ENCODE peak calls at places on chromosomes 12 and 14, in six cellular contexts. U is Panc1, X is prostate gland, B is HCT116, M is breast epithelium, F is GM23338. I is an unnamed sample.

GRCh38 chr12:13342971-13343370 is 146.4 kb downstream of the EMP1 start:
- DNase-seq in X (no peak), B (no peak), M (no peak), F (no peak), U (no peak), I (no peak)

GRCh38 chr12:89129471-89129870 is 222.8 kb downstream of the DUSP6 start:
- DNase-seq in U (no peak), X (no peak), F (no peak), B (no peak), M (no peak), I (no peak)

GRCh38 chr12:98998697-98999299 is 353.7 kb downstream of the APAF1 start:
- DNase-seq in B (peak; percentile 12), X (no peak), U (peak; percentile 25), F (peak; percentile 71), M (no peak), I (no peak)

GRCh38 chr14:71539660-71540285 is 392.5 kb upstream of the RGS6 start:
- DNase-seq in B (no peak), M (no peak), U (no peak), F (no peak), X (no peak), I (no peak)

GRCh38 chr14:34629344-34629656 is 648 bp downstream of the SNX6 start:
- DNase-seq in F (no peak), B (no peak), M (no peak), U (no peak), X (no peak), I (no peak)

GRCh38 chr12:56188786-56189335 is 422 bp downstream of the SMARCC2 start:
- DNase-seq in M (no peak), F (peak; percentile 79), X (peak; percentile 13), U (no peak), B (no peak), I (no peak)

GRCh38 chr14:88667555-88668273 is 104.9 kb downstream of the ZC3H14 start:
- DNase-seq in X (peak; percentile 67), F (peak; percentile 89), B (peak; percentile 68), M (peak; percentile 22), U (peak; percentile 46), I (peak; percentile 49)

GRCh38 chr14:58138065-58138718 is 13.8 kb downstream of the ARMH4 start:
- DNase-seq in F (no peak), M (no peak), B (no peak), U (no peak), X (no peak), I (no peak)

GRCh38 chr14:49249022-49249421 is 337.2 kb downstream of the RPS29 start:
- DNase-seq in B (no peak), X (no peak), F (no peak), M (no peak), U (no peak), I (no peak)

GRCh38 chr14:77470192-77470870 is 12.4 kb downstream of the AHSA1 start:
- DNase-seq in U (no peak), X (peak; percentile 44), M (no peak), B (no peak), F (peak; percentile 31), I (peak; percentile 70)

GRCh38 chr12:45214739-45215418 is 1.0 kb upstream of the ANO6 start:
- DNase-seq in M (no peak), B (no peak), U (no peak), X (no peak), F (no peak), I (no peak)

GRCh38 chr14:105532735-105533141 is 6.4 kb downstream of the TMEM121 start:
- DNase-seq in B (no peak), F (peak; percentile 8), M (no peak), X (no peak), U (no peak), I (no peak)

GRCh38 chr12:84757978-84758377 is 154.6 kb downstream of the SLC6A15 start:
- DNase-seq in M (no peak), F (no peak), U (no peak), X (no peak), B (no peak), I (no peak)

GRCh38 chr12:100868487-100868886 is 73.9 kb downstream of the ANO4 start:
- DNase-seq in M (no peak), U (no peak), X (no peak), B (no peak), F (no peak), I (no peak)

GRCh38 chr12:81759215-81759991 is at the start of gene PPFIA2:
- DNase-seq in X (no peak), M (peak; percentile 19), U (no peak), B (no peak), F (peak; percentile 81), I (no peak)

GRCh38 chr14:61466249-61466904 is 145.0 kb downstream of the PRKCH start:
- DNase-seq in B (no peak), F (peak; percentile 79), X (no peak), M (no peak), U (no peak), I (peak; percentile 51)

GRCh38 chr14:99361596-99362220 is 89.7 kb upstream of the BCL11B start:
- DNase-seq in B (no peak), F (no peak), M (no peak), U (no peak), X (no peak), I (no peak)

GRCh38 chr12:7091171-7091570 is 1.1 kb downstream of the C1R start:
- DNase-seq in B (no peak), M (no peak), U (no peak), F (no peak), X (no peak), I (no peak)

GRCh38 chr12:7093486-7093885 is 1.2 kb upstream of the C1R start:
- DNase-seq in U (no peak), M (no peak), F (no peak), X (no peak), B (no peak), I (no peak)

GRCh38 chr12:7091660-7092228 is 501 bp downstream of the C1R start:
- DNase-seq in B (no peak), X (no peak), F (peak; percentile 7), M (no peak), U (no peak), I (peak; percentile 22)

GRCh38 chr12:7092986-7093460 is 778 bp upstream of the C1R start:
- DNase-seq in M (no peak), B (no peak), F (no peak), X (no peak), U (no peak), I (no peak)

DNA sequence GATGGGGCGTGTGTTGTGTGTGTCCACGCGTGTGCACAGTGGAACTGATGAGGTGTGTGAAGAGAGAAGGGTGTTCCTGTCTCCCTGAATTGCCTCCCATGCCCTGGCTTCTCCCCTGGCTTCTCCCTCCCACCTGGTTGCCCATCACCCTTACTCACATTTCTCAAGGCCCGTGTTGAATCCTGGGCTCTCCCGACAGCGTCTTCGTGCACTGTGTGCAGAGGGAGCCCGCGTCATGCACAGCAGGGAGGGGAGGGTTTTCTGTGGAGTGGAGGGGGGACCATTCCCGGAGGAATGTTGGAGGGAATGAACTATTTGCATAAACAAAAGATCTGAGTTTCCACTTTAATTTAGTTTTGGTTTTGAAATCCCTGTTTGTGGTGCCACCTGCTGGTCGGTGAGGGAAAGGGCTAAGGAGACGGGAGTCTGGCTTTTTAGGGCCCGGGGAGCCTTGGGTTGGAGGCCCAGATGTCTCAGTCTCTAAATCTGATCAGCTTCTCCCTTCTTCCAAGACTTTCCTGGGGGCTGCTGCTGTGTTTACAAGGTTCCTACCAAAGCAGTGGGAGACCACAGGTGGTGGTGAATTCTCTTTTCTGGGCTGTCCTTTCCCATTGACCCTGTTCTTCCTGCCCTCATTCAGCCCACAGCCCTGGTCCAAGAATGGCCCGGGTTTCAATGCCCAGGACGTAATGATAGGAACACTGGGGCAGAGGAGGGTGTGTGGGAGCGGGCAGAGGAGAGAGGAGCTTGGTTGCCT is at the start of gene C1R:
- DNase-seq in X (peak; percentile 55), F (peak; percentile 84), U (peak; percentile 24), M (peak; percentile 69), B (no peak), I (peak; percentile 79)
- TF ChIP-seq POLR2AphosphoS5 in X (peak; percentile 81), F (no peak), U (no peak), M (peak; percentile 86), B (no peak), I (peak; percentile 82)

GRCh38 chr12:57835366-57836288 is 10.9 kb downstream of the CTDSP2 start:
- DNase-seq in F (no peak), U (no peak), X (no peak), M (no peak), B (no peak), I (no peak)

GRCh38 chr12:57832966-57833365 is 13.6 kb downstream of the CTDSP2 start:
- DNase-seq in F (peak; percentile 22), U (no peak), M (no peak), X (no peak), B (no peak), I (no peak)

GRCh38 chr12:57833672-57834071 is 12.9 kb downstream of the CTDSP2 start:
- DNase-seq in M (no peak), U (no peak), X (no peak), B (no peak), F (no peak), I (no peak)

GRCh38 chr12:57836442-57837375 is 9.8 kb downstream of the CTDSP2 start:
- DNase-seq in U (no peak), B (no peak), X (peak; percentile 38), F (peak; percentile 84), M (peak; percentile 53), I (peak; percentile 71)

GRCh38 chr12:57834086-57834876 is 12.2 kb downstream of the CTDSP2 start:
- DNase-seq in F (peak; percentile 35), U (no peak), M (no peak), X (no peak), B (no peak), I (no peak)
- H3K27ac ChIP-seq in F (peak overlapping the region; percentile 48), U (peak overlapping the region; percentile 36), M (peak overlapping the region; percentile 68), X (peak overlapping the region; percentile 18), B (no peak overlapping the region), I (peak overlapping the region; percentile 8)

GRCh38 chr14:74940956-74941565 is 14.3 kb downstream of the PGF start:
- DNase-seq in M (no peak), F (no peak), U (no peak), X (no peak), B (no peak), I (no peak)

GRCh38 chr14:74942164-74942563 is 13.2 kb downstream of the PGF start:
- DNase-seq in X (no peak), U (no peak), F (no peak), B (no peak), M (no peak), I (no peak)

GRCh38 chr14:74938873-74939495 is 15.9 kb upstream of the RPS6KL1 start:
- DNase-seq in B (no peak), X (no peak), U (no peak), F (no peak), M (no peak), I (no peak)

GRCh38 chr14:74942608-74943007 is 12.8 kb downstream of the PGF start:
- DNase-seq in U (no peak), X (no peak), F (no peak), B (no peak), M (no peak), I (no peak)

GRCh38 chr14:74941676-74942097 is 13.7 kb downstream of the PGF start:
- DNase-seq in X (no peak), M (peak; percentile 64), B (no peak), F (no peak), U (no peak), I (peak; percentile 52)
- TF ChIP-seq POLR2AphosphoS5 in X (peak; percentile 9), M (no peak), B (no peak), F (no peak), U (no peak), I (no peak)

DNA sequence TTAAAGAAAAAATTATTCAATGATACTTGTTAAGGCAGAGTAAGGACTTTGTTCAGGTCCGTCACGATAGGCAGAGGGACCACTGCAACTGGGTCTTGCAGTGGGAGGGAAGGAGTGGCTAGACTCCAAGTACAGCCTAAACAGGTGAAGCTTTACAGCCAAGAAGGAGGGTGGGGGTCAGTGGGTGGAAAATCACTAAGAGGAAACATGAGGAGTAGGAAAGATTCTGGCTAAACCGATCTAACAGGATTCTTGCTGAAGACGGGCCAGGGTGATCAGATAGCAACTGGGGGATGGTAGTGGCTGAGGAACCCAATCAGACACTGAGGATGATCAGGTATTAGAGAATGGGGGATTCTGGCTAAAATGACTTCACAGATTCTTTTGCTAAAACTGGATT is 100.2 kb downstream of the TTC7B start:
- DNase-seq in M (peak; percentile 17), F (no peak), U (no peak), B (no peak), X (peak; percentile 58), I (no peak)
- H3K27ac ChIP-seq in M (peak overlapping the region; percentile 23), F (no peak overlapping the region), U (no peak overlapping the region), B (no peak overlapping the region), X (peak overlapping the region; percentile 69), I (no peak overlapping the region)

I was measured in transverse colon.